ENCODE peak calls at places on chromosomes 11 and 22, in nine cellular contexts. A is cardiac fibroblast, Y is tibial artery, I is GM20000, V is GM12865, E is neural progenitor cell, O is AG09319, X is choroid plexus epithelial cell, M is fibroblast of mammary gland. U is an unnamed sample.

GRCh38 chr11:78057462-78058055 is 6.1 kb upstream of the THRSP start:
- DNase-seq in A (no peak), V (no peak), O (no peak), Y (no peak), X (no peak), E (no peak), M (no peak), I (no peak), U (no peak)

GRCh38 chr11:94740083-94740974 is 27.8 kb upstream of the AMOTL1 start:
- DNase-seq in Y (peak), M (no peak), X (peak), E (peak), A (peak), V (no peak), O (no peak), I (peak), U (no peak)

GRCh38 chr22:35346596-35347220 is 34.2 kb upstream of the HMOX1 start:
- DNase-seq in X (no peak), O (no peak), M (no peak), I (no peak), V (no peak), Y (no peak), A (no peak), E (no peak), U (no peak)

GRCh38 chr22:50548046-50548912 is 2.6 kb downstream of the KLHDC7B start:
- DNase-seq in A (peak), Y (no peak), I (peak), X (no peak), V (no peak), M (no peak), E (no peak), O (no peak), U (no peak)

GRCh38 chr11:40170076-40170475 is 1289.4 kb downstream of the LRRC4C start:
- DNase-seq in Y (no peak), I (no peak), M (no peak), E (no peak), X (no peak), A (no peak), V (no peak), O (no peak), U (no peak)

GRCh38 chr11:101478587-101479375 is 105.0 kb downstream of the TRPC6 start:
- DNase-seq in O (no peak), E (peak), A (no peak), V (no peak), M (no peak), X (no peak), Y (no peak), I (no peak), U (no peak)

GRCh38 chr11:63592975-63593395 is 21.2 kb downstream of the PLAAT3 start:
- DNase-seq in Y (no peak), M (peak), A (peak), O (no peak), X (peak), I (no peak), E (peak), V (peak), U (peak)

GRCh38 chr11:114291381-114291780 is 4.8 kb upstream of the NNMT start:
- DNase-seq in O (peak), M (peak), V (no peak), I (no peak), A (peak), X (peak), E (no peak), Y (no peak), U (no peak)

GRCh38 chr11:121417607-121418006 is 34.5 kb upstream of the SORL1 start:
- DNase-seq in V (no peak), X (no peak), I (no peak), A (no peak), M (no peak), Y (no peak), E (no peak), O (no peak), U (no peak)

GRCh38 chr22:29979645-29980303 is 96.8 kb downstream of the MTMR3 start:
- DNase-seq in E (no peak), A (no peak), M (no peak), X (no peak), I (peak), Y (no peak), O (no peak), V (peak), U (no peak)

GRCh38 chr11:134273317-134273712 is 2.9 kb upstream of the GLB1L3 start:
- DNase-seq in O (no peak), I (no peak), X (no peak), V (no peak), E (no peak), A (no peak), M (no peak), Y (no peak), U (no peak)

GRCh38 chr11:106786251-106786650 is 232.0 kb downstream of the GUCY1A2 start:
- DNase-seq in I (no peak), E (no peak), Y (no peak), M (peak), X (peak), O (no peak), V (no peak), A (peak), U (no peak)

GRCh38 chr11:131637469-131638175 is 267.2 kb downstream of the NTM start:
- DNase-seq in O (no peak), I (no peak), A (no peak), M (no peak), Y (no peak), X (no peak), E (no peak), V (no peak), U (no peak)

GRCh38 chr22:49026476-49027121 is 801.1 kb downstream of the BRD1 start:
- DNase-seq in O (no peak), V (no peak), I (no peak), Y (no peak), E (peak), X (no peak), A (no peak), M (no peak), U (no peak)

GRCh38 chr11:102320679-102321078 is 3.4 kb downstream of the BIRC3 start:
- DNase-seq in O (no peak), V (peak), M (no peak), X (peak), Y (no peak), I (no peak), A (no peak), E (no peak), U (no peak)

GRCh38 chr11:121426476-121427454 is 25.3 kb upstream of the SORL1 start:
- DNase-seq in Y (no peak), E (peak), A (no peak), X (no peak), I (peak), V (peak), M (no peak), O (no peak), U (no peak)

GRCh38 chr22:41425704-41426365 is 20.8 kb downstream of the TOB2 start:
- DNase-seq in M (no peak), V (peak), I (no peak), A (no peak), E (no peak), O (no peak), Y (no peak), X (no peak), U (no peak)

GRCh38 chr11:110711776-110712642 is at the start of gene ARHGAP20:
- DNase-seq in A (peak), Y (peak), I (peak), O (no peak), E (peak), X (peak), V (peak), M (peak), U (peak)

GRCh38 chr11:130180491-130180890 is 20.9 kb downstream of the ST14 start:
- DNase-seq in I (peak), X (peak), Y (no peak), V (peak), A (peak), E (no peak), M (peak), O (no peak), U (peak)

GRCh38 chr11:76863196-76863777 is 2.6 kb downstream of the ACER3 start:
- DNase-seq in A (no peak), M (no peak), Y (peak), I (no peak), O (no peak), V (no peak), X (no peak), E (no peak), U (no peak)

GRCh38 chr11:20110908-20111669 is 49.2 kb downstream of the DBX1 start:
- DNase-seq in Y (no peak), O (no peak), A (peak), E (peak), X (peak), M (peak), I (peak), V (peak), U (peak)

GRCh38 chr11:3984896-3985295 is 109.7 kb upstream of the RRM1 start:
- DNase-seq in E (peak), A (peak), Y (no peak), V (peak), O (no peak), I (no peak), X (peak), M (no peak), U (no peak)

GRCh38 chr22:48941903-48942625 is 885.6 kb downstream of the BRD1 start:
- DNase-seq in O (no peak), Y (no peak), I (no peak), M (no peak), E (no peak), V (no peak), A (no peak), X (no peak), U (no peak)

GRCh38 chr22:38461414-38462081 is 6.3 kb upstream of the KDELR3 start:
- DNase-seq in M (peak), A (peak), O (peak), Y (peak), I (peak), E (peak), X (peak), V (peak), U (peak)

GRCh38 chr22:46331496-46331895 is 4.0 kb upstream of the TRMU start:
- DNase-seq in X (no peak), O (no peak), A (no peak), I (no peak), V (no peak), E (no peak), M (no peak), Y (no peak), U (no peak)

GRCh38 chr11:5196731-5197130 is 3.8 kb downstream of the OR51V1 start:
- DNase-seq in A (no peak), O (no peak), E (no peak), Y (no peak), M (no peak), X (peak), V (no peak), I (no peak), U (no peak)

DNA sequence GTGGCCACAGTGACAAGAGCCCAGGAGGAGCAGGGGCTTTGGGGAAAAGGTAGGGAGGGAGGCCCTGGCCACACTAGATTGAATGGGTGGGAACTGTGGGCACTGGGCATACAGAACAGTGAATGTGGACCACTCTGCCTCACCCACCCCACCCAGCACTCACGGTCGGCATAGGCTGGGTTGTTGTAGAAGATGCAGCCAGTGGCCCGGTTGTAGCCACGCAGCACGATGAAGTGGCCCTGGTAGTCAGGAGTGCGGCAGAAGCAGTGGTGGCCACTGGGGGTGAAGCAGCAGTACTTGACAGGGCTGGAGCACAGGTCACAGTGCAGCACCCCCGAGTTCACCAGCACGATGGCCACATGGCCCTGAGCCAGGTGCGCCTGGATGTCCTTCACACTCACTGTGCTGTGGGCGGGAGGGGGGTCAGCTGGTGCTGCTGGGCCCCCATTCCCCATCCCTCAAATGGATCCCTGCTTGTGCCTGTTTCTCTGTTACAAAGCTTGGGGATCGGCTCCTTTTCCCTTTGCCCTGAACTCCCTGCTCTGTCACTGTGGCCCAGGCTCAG is 11.2 kb downstream of the GUCD1 start:
- DNase-seq in E (no peak), Y (no peak), V (no peak), O (no peak), A (no peak), X (no peak), M (no peak), I (no peak), U (no peak)
- TF ChIP-seq CTCF in E (no peak), Y (no peak), V (no peak), O (no peak), A (no peak), X (no peak), M (no peak), I (no peak), U (no peak)

GRCh38 chr11:96044311-96044710 is 120.4 kb upstream of the MTMR2 start:
- DNase-seq in A (no peak), Y (no peak), X (no peak), V (no peak), I (no peak), O (no peak), E (no peak), M (no peak), U (no peak)

GRCh38 chr11:96044747-96045146 is 120.8 kb upstream of the MTMR2 start:
- DNase-seq in E (no peak), Y (no peak), V (no peak), O (no peak), A (no peak), I (no peak), X (no peak), M (no peak), U (no peak)

GRCh38 chr11:96049426-96049825 is 125.5 kb upstream of the MTMR2 start:
- DNase-seq in E (no peak), V (no peak), M (peak), I (no peak), O (no peak), X (peak), A (peak), Y (no peak), U (peak)

GRCh38 chr11:96050435-96051182 is 126.7 kb upstream of the MTMR2 start:
- DNase-seq in Y (no peak), M (peak), A (peak), O (no peak), V (no peak), E (no peak), X (peak), I (no peak), U (peak)

DNA sequence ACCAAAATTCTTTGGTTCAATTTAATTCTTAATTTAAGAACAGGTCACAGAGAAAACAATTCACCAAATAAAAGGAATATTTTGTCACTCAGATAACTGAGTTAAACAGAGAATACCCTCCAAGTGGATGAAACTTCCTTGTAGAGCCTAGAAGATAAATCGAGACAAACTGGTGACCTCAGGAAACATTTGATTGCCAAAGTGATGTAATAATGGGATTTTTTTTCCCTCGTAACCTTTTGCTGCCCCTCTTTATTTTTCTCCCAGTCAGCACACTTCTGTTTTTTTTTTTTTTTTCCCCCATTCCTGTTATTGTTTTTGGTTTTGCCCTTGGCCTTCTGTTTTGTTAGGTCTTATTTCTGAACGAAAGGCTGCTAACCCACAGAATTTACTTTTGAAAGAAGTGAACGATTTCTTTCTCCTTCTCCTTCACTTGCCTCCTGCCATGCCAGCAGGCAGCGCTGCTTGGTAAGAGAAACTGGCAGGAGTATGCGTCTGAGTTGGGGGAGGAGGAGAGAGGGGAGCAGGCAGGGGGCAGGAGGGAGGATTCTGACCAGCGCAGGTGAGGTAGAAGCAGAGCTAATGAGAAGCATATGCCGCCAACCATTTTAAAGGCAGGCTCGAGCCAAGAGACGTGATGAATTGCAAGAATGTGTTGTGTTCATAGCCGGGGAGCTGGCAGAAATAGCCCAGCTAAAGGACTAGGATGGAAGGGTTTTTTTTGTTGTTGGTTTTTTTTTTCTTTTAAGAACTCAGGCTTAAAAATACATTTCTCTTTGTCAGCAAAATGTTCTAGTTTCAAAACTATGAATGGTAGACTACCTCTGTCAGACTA is 121.9 kb upstream of the MTMR2 start:
- DNase-seq in M (peak), X (peak), Y (peak), A (peak), O (peak), E (peak), I (no peak), V (no peak), U (peak)
- TF ChIP-seq CTCF in M (peak), X (peak), Y (peak), A (peak), O (peak), E (peak), I (no peak), V (no peak), U (peak)

GRCh38 chr11:36292311-36292722 is 3.1 kb upstream of the COMMD9 start:
- DNase-seq in I (peak), X (peak), V (peak), A (peak), O (peak), Y (no peak), M (peak), E (peak), U (peak)
- TF ChIP-seq CTCF in I (peak), X (peak), V (peak), A (peak), O (peak), Y (peak), M (peak), E (peak), U (peak)

DNA sequence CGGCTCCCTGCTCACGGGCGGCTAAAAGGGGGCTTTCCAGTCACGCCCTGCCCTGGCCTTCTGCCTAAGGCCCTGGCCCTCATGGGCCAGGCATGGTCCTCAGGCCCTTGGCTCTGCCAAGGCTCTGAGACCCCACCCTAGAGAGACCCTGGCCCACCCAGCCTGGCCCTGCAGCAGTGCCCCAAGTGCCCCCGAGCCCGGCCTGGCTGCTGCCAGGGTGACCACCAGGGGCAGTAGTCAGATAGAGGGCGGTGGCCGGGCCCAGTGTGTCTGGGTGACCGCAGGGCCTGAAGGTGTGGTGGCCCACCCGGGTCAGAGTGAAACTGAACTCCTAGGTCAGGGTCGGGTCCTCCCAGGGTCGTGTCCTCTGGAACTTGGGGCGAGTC is 29.4 kb upstream of the CCDC188 start:
- DNase-seq in X (no peak), I (no peak), V (no peak), O (no peak), E (peak), Y (no peak), A (no peak), M (no peak), U (no peak)
- TF ChIP-seq CTCF in X (peak), I (no peak), V (no peak), O (no peak), E (peak), Y (no peak), A (peak), M (peak), U (peak)

GRCh38 chr11:65779669-65779918 is 1.2 kb downstream of the AP5B1 start:
- DNase-seq in O (no peak), A (no peak), Y (peak), I (no peak), V (no peak), E (no peak), M (no peak), X (no peak), U (no peak)

GRCh38 chr11:65780770-65781151 is at the start of gene AP5B1:
- DNase-seq in V (peak), Y (peak), E (peak), O (no peak), A (peak), M (peak), X (peak), I (peak), U (peak)

GRCh38 chr11:65781152-65781961 is 581 bp upstream of the AP5B1 start:
- DNase-seq in M (no peak), V (no peak), Y (peak), A (no peak), I (no peak), E (peak), X (no peak), O (no peak), U (no peak)

GRCh38 chr11:65778901-65779668 is 1.7 kb downstream of the AP5B1 start:
- DNase-seq in I (no peak), M (no peak), E (no peak), X (no peak), O (no peak), Y (no peak), V (no peak), A (no peak), U (no peak)

DNA sequence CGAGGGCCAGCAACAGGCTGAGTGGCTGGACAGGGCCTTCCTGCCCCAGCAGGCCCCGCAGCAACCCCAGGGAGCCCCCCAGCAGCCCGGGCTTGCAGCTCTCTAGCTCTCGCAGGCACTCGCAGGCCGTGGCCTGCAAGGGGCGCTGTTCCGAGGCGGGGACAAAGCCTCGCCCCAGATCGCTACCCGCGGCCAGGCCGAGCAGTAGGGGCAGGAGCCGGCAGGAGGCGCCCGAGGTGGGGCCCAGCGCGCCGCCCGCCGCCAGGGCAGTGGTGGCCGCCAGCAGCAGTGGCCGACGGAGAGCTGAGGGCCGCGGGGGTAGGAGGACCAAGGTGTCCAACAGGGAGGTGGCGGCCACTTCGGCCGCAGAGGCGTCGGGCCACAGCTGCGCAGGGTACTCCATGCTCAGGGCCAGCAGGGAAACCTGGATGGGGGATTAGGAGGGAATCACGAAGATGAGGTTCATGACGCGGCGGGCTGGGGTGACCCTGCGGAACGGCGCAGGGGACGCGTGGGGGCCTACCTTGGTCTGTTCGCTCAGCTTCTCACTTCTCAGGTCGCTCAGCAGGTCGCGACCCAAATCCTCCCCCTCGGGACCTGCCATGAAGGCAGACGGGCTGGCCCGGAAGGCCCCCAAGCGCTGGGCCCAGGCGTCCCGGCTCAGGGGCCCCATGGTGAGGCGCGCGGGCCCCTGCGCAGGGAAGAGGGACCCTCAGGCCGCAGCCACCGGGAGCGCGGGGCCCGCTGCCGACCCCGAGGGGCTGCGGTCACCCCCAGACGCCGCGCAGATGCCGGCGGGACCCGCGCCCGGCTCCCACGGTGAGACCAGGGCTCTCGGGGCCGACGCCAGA is 632 bp downstream of the AP5B1 start:
- DNase-seq in A (peak), M (peak), I (peak), V (peak), Y (peak), X (peak), O (peak), E (peak), U (peak)
- TF ChIP-seq CTCF in A (peak), M (peak), I (peak), V (peak), Y (peak), X (peak), O (peak), E (peak), U (peak)

GRCh38 chr11:66510271-66510989 is at the start of gene BBS1:
- DNase-seq in M (peak), E (peak), V (peak), O (peak), A (peak), I (peak), Y (peak), X (peak), U (peak)
- TF ChIP-seq CTCF in M (no peak), E (no peak), V (no peak), O (no peak), A (no peak), I (no peak), Y (no peak), X (peak), U (no peak)